ENCODE peak calls at places on chromosomes 11 and 22, in eight cellular contexts. U is astrocyte, T is colonic mucosa, Y is neural progenitor cell, I is heart right ventricle, Q is IMR-90, L is psoas muscle, O is kidney. G is an unnamed sample. For H3K4me1, the result is how much of the 10 kb centered on the place peaks cover.

GRCh38 chr11:12330491-12331231 is 46.7 kb upstream of the PARVA start:
- DNase-seq in U (peak), T (no peak), Y (peak), I (no peak), Q (peak), L (no peak), O (no peak), G (no peak)

GRCh38 chr11:108571001-108571400 is 22.6 kb downstream of the EXPH5 start:
- DNase-seq in U (no peak), T (peak), Y (no peak), I (no peak), Q (no peak), L (no peak), O (no peak), G (no peak)

GRCh38 chr22:30212363-30212995 is 34.1 kb downstream of the LIF start:
- DNase-seq in U (peak), T (no peak), Y (no peak), I (peak), Q (peak), L (peak), O (peak), G (peak)

GRCh38 chr11:132872223-132872622 is 660.1 kb downstream of the OPCML start:
- DNase-seq in U (no peak), T (no peak), Y (no peak), I (no peak), Q (no peak), L (no peak), O (no peak), G (no peak)

GRCh38 chr11:112051768-112052167 is 22.0 kb downstream of the PIH1D2 start:
- DNase-seq in U (no peak), T (no peak), Y (no peak), I (no peak), Q (no peak), L (no peak), O (no peak), G (no peak)

GRCh38 chr11:43825217-43825816 is 55.3 kb upstream of the ALKBH3 start:
- DNase-seq in U (no peak), T (peak), Y (peak), I (no peak), Q (peak), L (no peak), O (no peak), G (no peak)

GRCh38 chr11:8318536-8318935 is 54.9 kb upstream of the LMO1 start:
- DNase-seq in U (no peak), T (no peak), Y (peak), I (no peak), Q (no peak), L (no peak), O (no peak), G (no peak)

GRCh38 chr11:96001037-96001436 is 77.1 kb upstream of the MTMR2 start:
- DNase-seq in U (peak), T (peak), Y (no peak), I (peak), Q (peak), L (peak), O (peak), G (peak)

GRCh38 chr11:62593434-62594044 is 2.2 kb upstream of the TUT1 start:
- DNase-seq in U (peak), T (peak), Y (peak), I (peak), Q (peak), L (peak), O (peak), G (peak)

GRCh38 chr11:62592989-62593421 is 1.7 kb upstream of the TUT1 start:
- DNase-seq in U (no peak), T (no peak), Y (no peak), I (no peak), Q (no peak), L (peak), O (no peak), G (no peak)

GRCh38 chr11:62591448-62592215 is at the start of gene TUT1:
- DNase-seq in U (peak), T (peak), Y (peak), I (peak), Q (peak), L (peak), O (peak), G (peak)

GRCh38 chr11:62592216-62592815 is 993 bp upstream of the TUT1 start:
- DNase-seq in U (no peak), T (no peak), Y (no peak), I (no peak), Q (no peak), L (no peak), O (peak), G (no peak)

DNA sequence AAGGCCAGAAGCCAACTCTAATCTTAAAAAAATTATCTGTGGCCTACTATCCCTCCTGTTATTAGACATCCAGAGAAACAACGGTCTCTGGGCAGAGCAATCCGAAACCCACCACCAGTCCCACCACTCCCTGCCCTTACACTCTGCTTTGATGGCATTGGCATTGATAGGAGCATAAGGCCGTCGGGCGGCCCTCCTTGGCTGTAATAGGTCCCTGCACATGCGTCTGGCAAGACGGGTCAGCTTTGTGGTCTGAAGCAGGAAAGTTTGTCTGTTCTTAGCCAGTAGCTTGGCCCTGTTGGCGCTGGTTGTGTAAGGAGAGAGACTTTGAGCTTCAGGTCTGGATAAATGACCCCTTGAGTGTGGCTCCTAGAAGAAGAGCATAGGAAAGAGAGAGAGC is 3.8 kb upstream of the TUT1 start:
- DNase-seq in U (no peak), T (no peak), Y (no peak), I (no peak), Q (no peak), L (peak), O (no peak), G (no peak)
- H3K4me1 ChIP-seq in U (under half), T (under half), Y (under half), I (under half), Q (under half), L (under half), O (under half), G (under half)

GRCh38 chr11:119438599-119438998 is 15.6 kb upstream of the THY1 start:
- DNase-seq in U (no peak), T (no peak), Y (no peak), I (no peak), Q (no peak), L (no peak), O (no peak), G (no peak)
- TF ChIP-seq CTCF in U (no peak), T (no peak), Y (no peak), I (no peak), Q (no peak), L (no peak), O (no peak), G (no peak)

DNA sequence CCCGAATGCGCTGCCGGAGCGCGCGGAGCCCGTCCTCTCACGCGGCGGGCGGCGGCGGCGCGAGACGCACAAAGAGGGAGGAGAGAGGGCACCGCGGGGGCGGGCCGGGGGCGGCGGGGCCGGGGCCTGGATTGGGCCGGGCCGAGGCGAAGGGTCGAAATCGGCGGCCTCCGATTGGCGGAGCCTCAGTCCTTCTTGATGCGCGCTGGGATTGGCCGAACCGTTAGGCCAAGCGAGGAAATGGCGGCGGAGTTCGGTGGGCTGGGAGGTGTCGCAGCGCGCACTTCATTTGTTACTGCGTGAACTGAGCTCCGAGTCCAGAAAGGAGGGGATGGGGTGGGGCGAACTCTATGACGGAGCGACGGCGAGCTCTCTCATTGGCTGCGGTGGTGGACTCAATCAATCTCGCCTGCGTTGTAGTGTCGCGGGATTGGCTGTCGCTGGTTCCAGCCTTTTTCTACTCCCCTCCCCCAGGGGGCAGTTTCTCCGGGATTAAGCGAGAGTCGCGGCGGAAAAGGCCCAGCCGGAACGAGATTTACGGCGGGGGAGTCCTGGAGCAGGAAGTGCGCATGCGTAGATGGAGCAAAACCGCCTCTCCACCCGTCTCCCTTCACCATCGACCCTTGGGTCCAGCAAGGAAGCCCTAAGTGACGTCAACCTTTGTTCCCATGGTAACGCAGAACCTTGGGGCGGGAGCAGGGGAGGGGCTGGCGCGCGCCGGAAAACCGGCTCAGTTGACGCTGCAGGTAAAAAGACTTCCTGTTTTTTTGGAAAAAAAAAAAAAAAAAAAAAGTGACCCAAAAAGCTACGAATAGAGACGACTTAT is at the start of gene SF1:
- DNase-seq in U (peak), T (peak), Y (peak), I (peak), Q (peak), L (peak), O (peak), G (peak)
- H3K4me1 ChIP-seq in U (under half), T (under half), Y (under half), I (under half), Q (under half), L (under half), O (under half), G (under half)

GRCh38 chr22:27419473-27419872 is 382.1 kb downstream of the MN1 start:
- DNase-seq in U (peak), T (no peak), Y (no peak), I (no peak), Q (peak), L (no peak), O (no peak), G (no peak)

GRCh38 chr22:27420186-27420816 is 381.3 kb downstream of the MN1 start:
- DNase-seq in U (peak), T (no peak), Y (no peak), I (peak), Q (peak), L (no peak), O (no peak), G (no peak)

GRCh38 chr22:27413702-27414101 is 387.9 kb downstream of the MN1 start:
- DNase-seq in U (no peak), T (no peak), Y (no peak), I (no peak), Q (no peak), L (no peak), O (no peak), G (no peak)

GRCh38 chr22:27418261-27418660 is 383.3 kb downstream of the MN1 start:
- DNase-seq in U (no peak), T (no peak), Y (no peak), I (no peak), Q (no peak), L (no peak), O (no peak), G (no peak)

GRCh38 chr22:27416553-27417427 is 384.8 kb downstream of the MN1 start:
- DNase-seq in U (peak), T (no peak), Y (peak), I (no peak), Q (peak), L (no peak), O (no peak), G (no peak)
- TF ChIP-seq CTCF in U (no peak), T (no peak), Y (no peak), I (no peak), Q (no peak), L (no peak), O (no peak), G (no peak)

GRCh38 chr11:66314186-66314501 is 2.7 kb downstream of the CD248 start:
- DNase-seq in U (no peak), T (no peak), Y (no peak), I (no peak), Q (no peak), L (no peak), O (no peak), G (no peak)
- H3K4me1 ChIP-seq in U (half or more), T (under half), Y (under half), I (half or more), Q (under half), L (under half), O (under half), G (under half)

DNA sequence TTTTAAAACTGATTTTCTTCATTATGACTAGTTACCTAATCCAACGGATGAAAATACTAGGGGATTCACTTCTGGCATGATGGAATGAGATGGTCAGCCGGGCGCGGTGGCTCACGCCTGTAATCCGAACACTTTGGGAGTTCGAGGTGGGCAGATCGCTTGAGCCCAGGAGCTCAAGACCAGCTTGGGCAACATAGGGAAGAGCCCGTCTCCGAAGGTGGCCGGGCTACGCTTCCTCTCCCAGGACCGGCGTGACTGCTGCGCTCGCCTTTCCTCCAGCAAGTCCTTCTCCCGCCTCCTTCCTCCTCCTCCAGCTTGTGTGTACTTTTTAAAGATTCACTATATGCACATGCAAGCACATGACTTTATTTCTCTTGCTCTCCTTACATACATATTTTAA is 505.4 kb upstream of the CCDC90B start:
- DNase-seq in U (no peak), T (no peak), Y (no peak), I (no peak), Q (no peak), L (no peak), O (no peak), G (no peak)
- TF ChIP-seq CTCF in U (no peak), T (no peak), Y (no peak), I (no peak), Q (no peak), L (no peak), O (no peak), G (no peak)

GRCh38 chr22:44422742-44423370 is 75.2 kb downstream of the RTL6 start:
- DNase-seq in U (no peak), T (no peak), Y (no peak), I (no peak), Q (no peak), L (no peak), O (no peak), G (no peak)

GRCh38 chr22:44423556-44423955 is 74.5 kb downstream of the RTL6 start:
- DNase-seq in U (no peak), T (no peak), Y (no peak), I (no peak), Q (no peak), L (no peak), O (peak), G (no peak)

GRCh38 chr22:44424131-44424711 is 73.8 kb downstream of the RTL6 start:
- DNase-seq in U (no peak), T (no peak), Y (no peak), I (no peak), Q (no peak), L (no peak), O (no peak), G (no peak)

GRCh38 chr22:44425356-44425755 is 72.7 kb downstream of the RTL6 start:
- DNase-seq in U (no peak), T (no peak), Y (no peak), I (no peak), Q (peak), L (no peak), O (no peak), G (no peak)

GRCh38 chr22:44424867-44425351 is 73.1 kb downstream of the RTL6 start:
- DNase-seq in U (no peak), T (no peak), Y (no peak), I (no peak), Q (no peak), L (no peak), O (no peak), G (no peak)
- H3K4me1 ChIP-seq in U (under half), T (under half), Y (under half), I (under half), Q (under half), L (under half), O (under half), G (under half)

DNA sequence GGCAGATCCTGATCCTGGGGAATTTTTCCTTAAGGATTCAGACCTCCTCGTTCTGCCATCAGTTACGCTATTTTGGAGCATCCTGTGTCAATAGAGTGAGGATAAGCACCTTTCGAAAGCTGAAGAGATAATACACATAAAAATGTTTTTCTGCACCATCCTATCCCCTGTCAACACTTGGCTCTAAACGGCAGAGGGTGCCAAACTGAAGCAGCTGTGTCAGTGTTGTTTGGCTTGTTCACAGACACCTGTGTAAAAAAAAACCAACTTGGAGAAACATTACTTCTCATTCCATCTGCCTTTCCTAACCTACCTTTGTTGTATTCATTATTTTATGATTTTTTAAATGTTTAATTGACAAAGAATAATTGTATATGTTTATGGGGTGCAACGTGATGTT is 417.0 kb upstream of the DDI1 start:
- DNase-seq in U (no peak), T (no peak), Y (no peak), I (no peak), Q (no peak), L (no peak), O (no peak), G (no peak)
- TF ChIP-seq CTCF in U (no peak), T (no peak), Y (no peak), I (no peak), Q (no peak), L (no peak), O (no peak), G (no peak)

DNA sequence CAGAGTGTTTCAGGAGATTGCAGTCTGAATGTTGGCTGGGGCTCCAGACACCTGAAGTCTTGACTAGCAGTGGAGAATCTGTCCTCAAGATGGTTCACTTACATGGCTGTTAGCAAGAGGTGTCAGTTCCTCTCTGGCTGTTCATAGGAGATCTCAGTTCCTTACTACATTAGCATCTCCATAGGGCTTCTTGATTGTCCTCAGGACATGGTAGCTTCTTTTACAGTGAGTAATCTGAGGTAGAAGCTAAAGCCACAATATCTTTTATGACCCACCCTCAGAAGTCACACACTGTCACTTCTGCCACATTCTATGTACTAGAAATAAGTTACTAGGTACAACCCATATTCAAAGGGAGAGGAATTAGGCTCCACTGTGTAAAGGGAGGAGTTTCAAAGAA is 10.5 kb upstream of the PATL1 start:
- DNase-seq in U (no peak), T (no peak), Y (no peak), I (no peak), Q (no peak), L (no peak), O (no peak), G (no peak)
- H3K4me1 ChIP-seq in U (under half), T (under half), Y (under half), I (under half), Q (under half), L (under half), O (under half), G (under half)

GRCh38 chr22:35323305-35323704 is 23.6 kb downstream of the TOM1 start:
- DNase-seq in U (no peak), T (no peak), Y (no peak), I (no peak), Q (no peak), L (no peak), O (no peak), G (no peak)

GRCh38 chr22:35322126-35322525 is 22.4 kb downstream of the TOM1 start:
- DNase-seq in U (no peak), T (no peak), Y (no peak), I (peak), Q (no peak), L (peak), O (no peak), G (no peak)

GRCh38 chr22:35324067-35324466 is 24.4 kb downstream of the TOM1 start:
- DNase-seq in U (no peak), T (no peak), Y (no peak), I (no peak), Q (no peak), L (peak), O (peak), G (no peak)

GRCh38 chr22:35324762-35325161 is 25.1 kb downstream of the TOM1 start:
- DNase-seq in U (no peak), T (no peak), Y (no peak), I (no peak), Q (no peak), L (peak), O (no peak), G (no peak)

DNA sequence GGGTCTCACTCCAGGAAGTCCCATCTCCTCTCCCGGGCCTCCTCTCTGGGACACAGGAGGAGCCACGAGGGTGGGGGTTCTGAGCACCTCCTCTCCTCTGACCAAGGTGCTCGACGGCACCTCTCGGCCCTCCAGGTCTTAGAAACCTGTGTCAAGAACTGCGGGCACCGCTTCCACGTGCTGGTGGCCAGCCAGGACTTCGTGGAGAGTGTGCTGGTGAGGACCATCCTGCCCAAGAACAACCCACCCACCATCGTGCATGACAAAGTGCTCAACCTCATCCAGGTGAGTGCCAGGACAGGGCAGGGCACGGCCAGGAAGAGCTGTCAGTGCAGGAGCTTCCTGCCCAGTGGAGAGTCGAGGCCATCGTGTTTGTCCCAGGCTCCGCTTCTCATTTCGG is 23.2 kb downstream of the TOM1 start:
- DNase-seq in U (no peak), T (no peak), Y (no peak), I (no peak), Q (no peak), L (peak), O (no peak), G (no peak)
- TF ChIP-seq CTCF in U (no peak), T (no peak), Y (no peak), I (no peak), Q (no peak), L (no peak), O (no peak), G (no peak)

G was measured in lung.